ENCODE peak calls at places on chromosome 12, in five cellular contexts. One of them, this sample, is unnamed.

GRCh38 chr12:27177716-27178115 is 66.4 kb upstream of the STK38L start:
- DNase-seq in GM12878: no peak
- DNase-seq in HepG2: no peak
- DNase-seq in K562: no peak
- DNase-seq in GM12891: no peak
- DNase-seq in this sample: no peak

GRCh38 chr12:106418970-106419369 is 61.4 kb downstream of the POLR3B start:
- DNase-seq in K562: no peak
- DNase-seq in GM12891: no peak
- DNase-seq in GM12878: no peak
- DNase-seq in HepG2: no peak
- DNase-seq in this sample: no peak

GRCh38 chr12:103742349-103742784 is 98.7 kb downstream of the NT5DC3 start:
- DNase-seq in K562: no peak
- DNase-seq in GM12878: no peak
- DNase-seq in HepG2: no peak
- DNase-seq in GM12891: no peak
- DNase-seq in this sample: no peak

GRCh38 chr12:122996621-122997342 is 16.3 kb downstream of the ARL6IP4 start:
- DNase-seq in GM12878: no peak
- DNase-seq in K562: no peak
- DNase-seq in GM12891: no peak
- DNase-seq in HepG2: no peak
- DNase-seq in this sample: no peak

GRCh38 chr12:113612076-113612728 is 140.5 kb upstream of the LHX5 start:
- DNase-seq in K562: peak
- DNase-seq in GM12878: no peak
- DNase-seq in HepG2: no peak
- DNase-seq in GM12891: no peak
- DNase-seq in this sample: no peak

GRCh38 chr12:21656931-21657335 is 709 bp downstream of the LDHB start:
- DNase-seq in HepG2: no peak
- DNase-seq in K562: peak
- DNase-seq in GM12891: no peak
- DNase-seq in GM12878: no peak
- DNase-seq in this sample: no peak

GRCh38 chr12:54404061-54405004 is 14.7 kb downstream of the ITGA5 start:
- DNase-seq in HepG2: peak
- DNase-seq in K562: peak
- DNase-seq in GM12891: no peak
- DNase-seq in GM12878: no peak
- DNase-seq in this sample: no peak

GRCh38 chr12:127273621-127274020 is 993.3 kb upstream of the TMEM132C start:
- DNase-seq in GM12891: no peak
- DNase-seq in GM12878: no peak
- DNase-seq in HepG2: no peak
- DNase-seq in K562: no peak
- DNase-seq in this sample: no peak

GRCh38 chr12:48828841-48829575 is 10.7 kb downstream of the CACNB3 start:
- DNase-seq in GM12891: no peak
- DNase-seq in K562: no peak
- DNase-seq in GM12878: no peak
- DNase-seq in HepG2: no peak
- DNase-seq in this sample: no peak

GRCh38 chr12:131436922-131437705 is 273.8 kb upstream of the SFSWAP start:
- DNase-seq in K562: no peak
- DNase-seq in HepG2: no peak
- DNase-seq in GM12891: no peak
- DNase-seq in GM12878: no peak
- DNase-seq in this sample: no peak

GRCh38 chr12:2376855-2377657 is 324.3 kb downstream of the CACNA1C start:
- DNase-seq in HepG2: no peak
- DNase-seq in K562: no peak
- DNase-seq in GM12891: no peak
- DNase-seq in GM12878: no peak
- DNase-seq in this sample: no peak

GRCh38 chr12:5318874-5319273 is 113.0 kb upstream of the NTF3 start:
- DNase-seq in GM12878: no peak
- DNase-seq in HepG2: no peak
- DNase-seq in K562: no peak
- DNase-seq in GM12891: no peak
- DNase-seq in this sample: no peak

GRCh38 chr12:103667129-103667528 is 80.1 kb downstream of the STAB2 start:
- DNase-seq in GM12878: no peak
- DNase-seq in K562: no peak
- DNase-seq in HepG2: no peak
- DNase-seq in GM12891: no peak
- DNase-seq in this sample: no peak

GRCh38 chr12:49750027-49750977 is 8.9 kb downstream of the TMBIM6 start:
- DNase-seq in GM12891: no peak
- DNase-seq in GM12878: peak
- DNase-seq in HepG2: peak
- DNase-seq in K562: peak
- DNase-seq in this sample: no peak

GRCh38 chr12:42744539-42745156 is 155.1 kb upstream of the PRICKLE1 start:
- DNase-seq in HepG2: no peak
- DNase-seq in GM12878: no peak
- DNase-seq in GM12891: no peak
- DNase-seq in K562: no peak
- DNase-seq in this sample: no peak

GRCh38 chr12:104680070-104680469 is 223.3 kb downstream of the CHST11 start:
- DNase-seq in GM12878: peak
- DNase-seq in K562: peak
- DNase-seq in HepG2: peak
- DNase-seq in GM12891: no peak
- DNase-seq in this sample: peak

GRCh38 chr12:6141048-6141447 is 16.6 kb upstream of the VWF start:
- DNase-seq in GM12878: no peak
- DNase-seq in HepG2: no peak
- DNase-seq in GM12891: no peak
- DNase-seq in K562: no peak
- DNase-seq in this sample: no peak

GRCh38 chr12:18439541-18439940 is 178.2 kb downstream of the PIK3C2G start:
- DNase-seq in GM12878: no peak
- DNase-seq in K562: no peak
- DNase-seq in GM12891: no peak
- DNase-seq in HepG2: no peak
- DNase-seq in this sample: no peak

GRCh38 chr12:57619434-57620244 is 8.4 kb downstream of the ARHGEF25 start:
- DNase-seq in GM12891: no peak
- DNase-seq in HepG2: no peak
- DNase-seq in K562: no peak
- DNase-seq in GM12878: no peak
- DNase-seq in this sample: no peak

GRCh38 chr12:92506460-92506859 is 196.3 kb upstream of the PLEKHG7 start:
- DNase-seq in GM12878: no peak
- DNase-seq in HepG2: no peak
- DNase-seq in GM12891: no peak
- DNase-seq in K562: no peak
- DNase-seq in this sample: no peak

GRCh38 chr12:131850856-131851559 is 22.8 kb downstream of the MMP17 start:
- DNase-seq in K562: no peak
- DNase-seq in GM12891: no peak
- DNase-seq in HepG2: no peak
- DNase-seq in GM12878: no peak
- DNase-seq in this sample: no peak

GRCh38 chr12:122052285-122052684 is 26.3 kb upstream of the MLXIP start:
- DNase-seq in GM12891: no peak
- DNase-seq in HepG2: no peak
- DNase-seq in K562: no peak
- DNase-seq in GM12878: no peak
- DNase-seq in this sample: no peak

GRCh38 chr12:5439333-5439732 is 7.4 kb downstream of the NTF3 start:
- DNase-seq in GM12878: no peak
- DNase-seq in HepG2: no peak
- DNase-seq in K562: no peak
- DNase-seq in GM12891: no peak
- DNase-seq in this sample: no peak

GRCh38 chr12:13161172-13161571 is 35.4 kb upstream of the EMP1 start:
- DNase-seq in GM12878: no peak
- DNase-seq in GM12891: no peak
- DNase-seq in HepG2: no peak
- DNase-seq in K562: no peak
- DNase-seq in this sample: no peak

GRCh38 chr12:62730649-62731377 is 204.1 kb downstream of the PPM1H start:
- DNase-seq in GM12878: no peak
- DNase-seq in K562: no peak
- DNase-seq in HepG2: no peak
- DNase-seq in GM12891: no peak
- DNase-seq in this sample: peak

GRCh38 chr12:127125607-127126259 is 1141.2 kb upstream of the TMEM132C start:
- DNase-seq in HepG2: no peak
- DNase-seq in GM12878: peak
- DNase-seq in GM12891: no peak
- DNase-seq in K562: peak
- DNase-seq in this sample: no peak

GRCh38 chr12:124603143-124603542 is 35.7 kb upstream of the NCOR2 start:
- DNase-seq in HepG2: no peak
- DNase-seq in GM12878: no peak
- DNase-seq in GM12891: no peak
- DNase-seq in K562: no peak
- DNase-seq in this sample: no peak

GRCh38 chr12:9070351-9070750 is 45.4 kb downstream of the A2M start:
- DNase-seq in HepG2: no peak
- DNase-seq in GM12878: no peak
- DNase-seq in K562: no peak
- DNase-seq in GM12891: no peak
- DNase-seq in this sample: no peak

GRCh38 chr12:14986449-14986848 is 13.6 kb downstream of the PDE6H start:
- DNase-seq in GM12878: no peak
- DNase-seq in K562: no peak
- DNase-seq in GM12891: no peak
- DNase-seq in HepG2: no peak
- DNase-seq in this sample: no peak

DNA sequence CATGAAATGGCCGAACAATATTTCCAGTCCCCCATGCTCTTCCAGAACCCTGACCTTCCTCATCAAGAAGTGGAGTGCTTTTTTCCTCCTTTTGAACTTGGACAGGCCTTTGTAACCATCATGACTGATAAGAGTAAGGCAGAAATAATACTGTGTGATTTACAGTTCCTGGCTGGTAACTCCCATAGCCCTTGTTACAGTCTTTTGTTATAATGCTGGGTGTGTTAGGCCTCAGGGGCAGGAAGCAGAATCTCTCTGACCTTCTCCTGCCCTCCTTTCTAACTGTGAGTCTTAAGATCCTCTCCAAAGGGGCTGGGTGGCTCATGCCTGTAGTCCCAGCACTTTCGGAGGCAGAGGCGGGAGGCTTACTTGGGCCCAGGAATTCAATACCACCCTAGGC is 59.5 kb downstream of the BCAT1 start:
- DNase-seq in GM12878: no peak
- DNase-seq in K562: no peak
- DNase-seq in HepG2: no peak
- DNase-seq in GM12891: no peak
- DNase-seq in this sample: no peak
- TF ChIP-seq TAF1 in GM12878: no peak
- TF ChIP-seq TAF1 in K562: no peak
- TF ChIP-seq TAF1 in HepG2: no peak
- TF ChIP-seq TAF1 in GM12891: no peak
- TF ChIP-seq TAF1 in this sample: no peak

GRCh38 chr12:64450057-64450640 is 1.8 kb upstream of the TBK1 start:
- DNase-seq in GM12878: no peak
- DNase-seq in K562: no peak
- DNase-seq in GM12891: no peak
- DNase-seq in HepG2: no peak
- DNase-seq in this sample: no peak

GRCh38 chr12:64451687-64452558 is at the start of gene TBK1:
- DNase-seq in K562: peak
- DNase-seq in HepG2: peak
- DNase-seq in GM12878: peak
- DNase-seq in GM12891: peak
- DNase-seq in this sample: peak

GRCh38 chr12:64456119-64456518 is 4.2 kb downstream of the TBK1 start:
- DNase-seq in K562: no peak
- DNase-seq in GM12878: no peak
- DNase-seq in HepG2: no peak
- DNase-seq in GM12891: no peak
- DNase-seq in this sample: no peak

GRCh38 chr12:64450711-64451486 is 1.0 kb upstream of the TBK1 start:
- DNase-seq in GM12891: no peak
- DNase-seq in HepG2: peak
- DNase-seq in K562: peak
- DNase-seq in GM12878: no peak
- DNase-seq in this sample: no peak

GRCh38 chr12:64452559-64453329 is 824 bp downstream of the TBK1 start:
- DNase-seq in GM12878: no peak
- DNase-seq in HepG2: peak
- DNase-seq in GM12891: no peak
- DNase-seq in K562: peak
- DNase-seq in this sample: no peak
- TF ChIP-seq POLR2A in GM12878: no peak
- TF ChIP-seq POLR2A in HepG2: peak
- TF ChIP-seq POLR2A in GM12891: no peak
- TF ChIP-seq POLR2A in K562: peak
- TF ChIP-seq POLR2A in this sample: no peak

DNA sequence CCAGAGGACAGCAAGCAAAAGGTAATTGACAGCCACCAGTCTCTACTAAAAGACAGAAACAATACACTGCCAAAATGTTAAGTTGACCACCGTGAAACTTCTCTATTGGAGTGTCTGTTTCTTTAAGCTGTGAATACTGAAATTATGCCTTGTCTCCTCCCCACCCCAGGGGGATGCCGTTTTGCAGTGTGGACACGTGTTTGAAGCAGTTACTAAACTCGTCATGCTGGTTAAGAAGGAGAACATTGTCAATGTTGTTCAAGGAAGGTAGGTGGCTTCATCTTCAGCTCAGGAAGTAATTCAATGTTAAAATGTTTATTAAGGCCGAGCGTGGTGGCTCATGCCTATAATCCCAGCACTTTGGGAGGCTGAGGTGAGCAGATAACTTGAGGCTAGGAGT is 32.8 kb downstream of the KCTD10 start:
- DNase-seq in HepG2: no peak
- DNase-seq in GM12891: no peak
- DNase-seq in K562: no peak
- DNase-seq in GM12878: no peak
- DNase-seq in this sample: no peak
- TF ChIP-seq POLR2AphosphoS5 in HepG2: no peak
- TF ChIP-seq POLR2AphosphoS5 in GM12891: no peak
- TF ChIP-seq POLR2AphosphoS5 in K562: no peak
- TF ChIP-seq POLR2AphosphoS5 in GM12878: no peak
- TF ChIP-seq POLR2AphosphoS5 in this sample: no peak

DNA sequence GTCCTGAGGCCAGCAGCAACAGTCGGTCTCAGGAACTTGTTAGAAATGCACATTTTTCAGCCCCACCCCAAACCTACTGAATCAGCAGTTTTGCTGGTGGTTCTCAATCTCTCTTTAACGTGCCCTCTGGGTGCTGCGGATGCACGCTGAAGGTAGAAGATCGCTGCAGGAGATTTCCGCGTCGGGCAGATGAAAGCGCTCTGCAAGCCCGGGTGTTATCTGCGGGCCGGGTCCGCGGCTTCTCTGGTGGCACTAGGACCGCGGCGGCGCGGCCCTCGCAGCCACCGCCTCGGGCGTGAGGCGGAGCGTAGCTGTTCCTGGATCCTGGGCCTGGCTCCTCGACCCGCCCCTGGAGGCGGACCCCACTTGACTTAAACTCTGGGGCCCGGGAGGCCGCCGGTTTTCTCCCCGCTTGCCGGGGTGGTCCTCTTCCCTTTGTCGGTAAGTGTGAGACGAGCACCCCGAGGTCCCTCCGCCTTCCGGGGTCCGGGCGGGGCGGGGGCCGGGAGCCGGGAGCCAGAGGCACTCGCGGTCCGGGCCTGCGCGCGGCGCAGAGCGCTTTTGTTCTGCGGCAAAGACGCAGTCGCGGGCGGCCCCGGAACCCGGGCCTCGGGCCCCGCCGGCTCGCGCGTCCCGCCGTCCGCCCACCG is at the start of gene RESF1:
- DNase-seq in HepG2: peak
- DNase-seq in GM12878: peak
- DNase-seq in GM12891: peak
- DNase-seq in K562: peak
- DNase-seq in this sample: peak
- TF ChIP-seq TAF1 in HepG2: peak
- TF ChIP-seq TAF1 in GM12878: peak
- TF ChIP-seq TAF1 in GM12891: peak
- TF ChIP-seq TAF1 in K562: peak
- TF ChIP-seq TAF1 in this sample: peak